ENCODE peak calls at places on chromosomes 11 and 22, in nine cellular contexts. V is fibroblast of lung; C is MM.1S; F is CD8-positive, alpha-beta memory T cell; R is mucosa of descending colon; S is psoas muscle; U is left ventricle myocardium inferior; Z is body of pancreas; J is sigmoid colon. K is an unnamed sample.

GRCh38 chr11:76269247-76269646 is 62.9 kb upstream of the WNT11 start:
- DNase-seq in Z (peak; percentile 16), F (no peak), U (no peak), J (peak; percentile 70), R (no peak), S (peak; percentile 88), V (no peak), C (no peak), K (no peak)

GRCh38 chr11:46393231-46393616 is 1.6 kb upstream of the CHRM4 start:
- DNase-seq in R (no peak), S (no peak), V (no peak), Z (no peak), U (no peak), C (no peak), J (peak; percentile 39), F (no peak), K (no peak)

GRCh38 chr11:8531312-8531711 is 62.7 kb downstream of the STK33 start:
- DNase-seq in C (no peak), J (no peak), S (no peak), R (no peak), F (no peak), V (no peak), U (peak; percentile 44), Z (no peak), K (peak; percentile 4)

GRCh38 chr22:23236026-23236425 is 55.7 kb downstream of the BCR start:
- DNase-seq in C (no peak), V (peak; percentile 25), Z (no peak), F (no peak), R (no peak), S (peak; percentile 32), J (no peak), U (no peak), K (no peak)

GRCh38 chr11:114131366-114131963 is 72.0 kb downstream of the ZBTB16 start:
- DNase-seq in F (no peak), V (no peak), S (no peak), J (peak; percentile 44), R (no peak), C (peak; percentile 51), Z (no peak), U (no peak), K (no peak)

GRCh38 chr11:118621071-118621815 is 13.8 kb downstream of the PHLDB1 start:
- DNase-seq in R (peak; percentile 91), F (no peak), C (no peak), J (peak; percentile 96), V (peak; percentile 91), U (peak; percentile 90), Z (peak; percentile 76), S (peak; percentile 91), K (peak; percentile 93)

GRCh38 chr11:86940122-86940777 is 14.9 kb downstream of the FZD4 start:
- DNase-seq in Z (peak; percentile 73), V (peak; percentile 89), U (peak; percentile 55), F (no peak), J (peak; percentile 85), S (peak; percentile 78), C (no peak), R (no peak), K (peak; percentile 75)

GRCh38 chr22:30266445-30267381 is at the start of gene OSM:
- DNase-seq in Z (peak; percentile 38), S (peak; percentile 83), U (peak; percentile 66), R (peak; percentile 70), C (no peak), V (no peak), J (peak; percentile 82), F (peak; percentile 69), K (no peak)

GRCh38 chr11:8219257-8220021 is 44.2 kb downstream of the LMO1 start:
- DNase-seq in C (peak; percentile 48), J (no peak), U (no peak), V (peak; percentile 57), F (no peak), R (peak; percentile 63), S (no peak), Z (peak; percentile 75), K (peak; percentile 61)

GRCh38 chr11:17259519-17259918 is 17.0 kb upstream of the NUCB2 start:
- DNase-seq in F (no peak), Z (no peak), V (peak; percentile 41), U (no peak), S (no peak), C (no peak), R (no peak), J (no peak), K (no peak)

GRCh38 chr22:22450343-22450839 is 58.2 kb downstream of the ZNF280B start:
- DNase-seq in R (no peak), C (peak; percentile 61), J (peak; percentile 65), Z (peak; percentile 20), V (no peak), S (no peak), F (no peak), U (no peak), K (no peak)

GRCh38 chr11:134207538-134208239 is 16.1 kb downstream of the NCAPD3 start:
- DNase-seq in V (no peak), U (peak; percentile 25), R (peak; percentile 52), Z (peak; percentile 59), S (peak; percentile 58), J (no peak), F (peak; percentile 46), C (no peak), K (peak; percentile 43)

GRCh38 chr11:3228445-3228829 is 3.8 kb downstream of the MRGPRE start:
- DNase-seq in Z (no peak), J (no peak), S (no peak), C (no peak), U (no peak), F (no peak), V (no peak), R (no peak), K (no peak)

GRCh38 chr11:126468102-126468521 is 112.6 kb downstream of the ST3GAL4 start:
- DNase-seq in R (no peak), S (no peak), C (no peak), J (no peak), V (no peak), Z (no peak), F (no peak), U (peak; percentile 27), K (no peak)

GRCh38 chr11:120893431-120894206 is 130.3 kb upstream of the TBCEL start:
- DNase-seq in F (no peak), V (no peak), C (no peak), J (no peak), U (no peak), Z (no peak), R (no peak), S (no peak), K (no peak)

GRCh38 chr11:72067676-72068075 is 12.7 kb downstream of the NUMA1 start:
- DNase-seq in Z (no peak), V (no peak), J (no peak), C (no peak), U (no peak), R (no peak), F (no peak), S (no peak), K (no peak)

GRCh38 chr11:29120329-29120695 is 896.5 kb downstream of the KCNA4 start:
- DNase-seq in J (no peak), C (no peak), F (no peak), S (no peak), U (no peak), R (peak; percentile 22), V (no peak), Z (no peak), K (no peak)

GRCh38 chr11:96905084-96905641 is 515.4 kb downstream of the JRKL start:
- DNase-seq in F (no peak), S (no peak), C (no peak), V (no peak), Z (no peak), R (no peak), J (no peak), U (no peak), K (no peak)

GRCh38 chr11:35619030-35619753 is 932 bp downstream of the FJX1 start:
- DNase-seq in J (peak; percentile 67), V (peak; percentile 61), F (no peak), U (peak; percentile 26), R (peak; percentile 38), S (peak; percentile 59), C (peak; percentile 65), Z (peak; percentile 52), K (peak; percentile 64)
- H3K4me1 ChIP-seq in J (peaks cover 18% of the 10 kb centered on the region), V (peaks cover 4% of the 10 kb centered on the region), F (peaks cover 12% of the 10 kb centered on the region), U (peaks cover 59% of the 10 kb centered on the region), R (peaks cover 13% of the 10 kb centered on the region), S (no peaks in the 10 kb centered on the region), C (no peaks in the 10 kb centered on the region), Z (peaks cover 38% of the 10 kb centered on the region), K (peaks cover 57% of the 10 kb centered on the region)

GRCh38 chr22:47278655-47279054 is 516.2 kb downstream of the TBC1D22A start:
- DNase-seq in J (peak; percentile 41), C (no peak), V (no peak), R (no peak), Z (no peak), S (no peak), F (no peak), U (no peak), K (no peak)
- H3K9me3 ChIP-seq in J (no peaks in the 10 kb centered on the region), C (no peaks in the 10 kb centered on the region), V (no peaks in the 10 kb centered on the region), R (no peaks in the 10 kb centered on the region), Z (no peaks in the 10 kb centered on the region), S (no peaks in the 10 kb centered on the region), F (no peaks in the 10 kb centered on the region), U (no peaks in the 10 kb centered on the region), K (no peaks in the 10 kb centered on the region)

DNA sequence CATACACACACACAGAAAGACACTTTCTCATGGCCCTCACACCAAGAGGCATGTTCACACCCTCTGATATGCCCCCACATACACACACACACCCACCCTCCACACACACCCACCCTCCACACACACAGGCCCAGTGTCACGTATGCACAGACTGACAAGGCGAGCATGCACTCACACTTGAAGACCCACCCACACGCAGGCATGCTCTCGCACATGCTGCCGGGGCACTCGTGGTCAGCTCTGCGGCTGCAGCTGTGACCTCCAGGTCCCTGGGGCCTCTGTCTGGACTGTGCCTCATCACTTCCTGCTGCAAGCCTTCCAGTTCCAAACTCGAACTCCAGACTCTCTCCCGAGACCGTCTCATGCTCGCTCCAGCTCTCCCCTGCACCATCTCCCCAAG is 9.6 kb downstream of the DCHS1 start:
- DNase-seq in V (peak; percentile 69), J (peak; percentile 82), U (peak; percentile 85), S (peak; percentile 91), Z (no peak), R (peak; percentile 54), C (no peak), F (no peak), K (peak; percentile 61)
- H3K4me3 ChIP-seq in V (peak overlapping the region; percentile 38), J (no peak overlapping the region), U (peak overlapping the region; percentile 29), S (no peak overlapping the region), Z (no peak overlapping the region), R (no peak overlapping the region), C (no peak overlapping the region), F (peak overlapping the region; percentile 40), K (no peak overlapping the region)

DNA sequence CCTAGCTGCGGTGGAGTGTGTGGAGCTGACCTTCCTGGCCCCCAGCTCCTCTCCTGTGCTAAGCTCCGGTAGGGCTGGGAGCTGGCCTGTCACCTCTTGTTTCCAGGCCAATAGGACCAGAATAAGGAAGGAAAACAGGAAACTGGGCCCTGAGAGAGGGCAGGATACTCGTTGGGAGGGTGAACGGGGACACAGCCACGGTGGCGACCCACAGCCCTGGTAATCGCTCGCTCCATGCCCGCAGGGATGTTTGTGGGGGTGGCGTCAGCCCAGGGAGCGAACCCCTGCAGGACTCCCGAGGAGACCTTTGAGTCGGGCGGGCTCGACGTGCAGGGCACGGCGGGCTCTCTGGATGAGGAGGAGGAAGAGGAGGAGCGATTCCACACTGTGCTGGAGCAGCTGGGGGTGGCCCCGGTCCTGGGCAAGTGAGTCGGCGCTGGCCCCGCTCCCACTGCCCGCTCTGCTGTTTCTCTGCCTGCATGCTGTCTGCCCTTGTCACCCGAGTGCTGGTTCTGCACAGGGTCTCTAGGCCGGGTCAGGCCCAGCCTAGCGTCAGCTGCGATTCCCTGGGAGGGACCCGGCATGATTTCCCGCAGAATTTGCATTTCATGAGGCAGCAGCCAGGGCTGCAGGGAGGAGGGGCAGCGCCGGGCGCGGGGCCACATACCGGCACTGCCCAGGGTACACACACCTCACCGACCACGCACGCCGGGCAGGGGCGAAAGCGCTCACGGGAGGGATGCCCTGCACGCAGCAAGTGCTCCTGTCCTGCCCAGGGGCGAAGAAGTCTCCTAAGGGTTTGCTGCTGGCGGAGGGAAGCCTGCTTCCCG is 1.6 kb downstream of the CRACR2B start:
- DNase-seq in C (no peak), V (no peak), R (peak; percentile 60), Z (no peak), F (no peak), U (peak; percentile 56), J (no peak), S (peak; percentile 75), K (no peak)
- H3K4me1 ChIP-seq in C (peaks cover 25% of the 10 kb centered on the region), V (peaks cover 30% of the 10 kb centered on the region), R (peaks cover 72% of the 10 kb centered on the region), Z (peaks cover 89% of the 10 kb centered on the region), F (peaks cover 47% of the 10 kb centered on the region), U (peaks cover 89% of the 10 kb centered on the region), J (peaks cover 72% of the 10 kb centered on the region), S (peaks cover 36% of the 10 kb centered on the region), K (peaks cover 39% of the 10 kb centered on the region)

K was measured in adipocyte.